ENCODE peak calls at places on chromosomes 11 and 22, in eight cellular contexts. One of them, this sample, is unnamed.

GRCh38 chr11:35111171-35112055 is 27.6 kb upstream of the CD44 start:
- DNase-seq in colonic mucosa: peak
- DNase-seq in coronary artery: no peak
- DNase-seq in B cell: no peak
- DNase-seq in memory B cell: no peak
- DNase-seq in COR-L47: no peak
- DNase-seq in LoVo: peak
- DNase-seq in stimulated activated CD4-positive, alpha-beta T cell treated with anti-CD3 and anti-CD28 coated beads, Interleukin-4, amount 100 ng/mL, for 48 hours: no peak
- DNase-seq in this sample: peak

GRCh38 chr11:118002541-118003019 is 16.4 kb downstream of the IL10RA start:
- DNase-seq in colonic mucosa: peak
- DNase-seq in coronary artery: no peak
- DNase-seq in B cell: no peak
- DNase-seq in memory B cell: peak
- DNase-seq in COR-L47: no peak
- DNase-seq in LoVo: no peak
- DNase-seq in stimulated activated CD4-positive, alpha-beta T cell treated with anti-CD3 and anti-CD28 coated beads, Interleukin-4, amount 100 ng/mL, for 48 hours: peak
- DNase-seq in this sample: no peak

GRCh38 chr11:84316866-84317560 is 1030.8 kb upstream of the CCDC90B start:
- DNase-seq in colonic mucosa: no peak
- DNase-seq in coronary artery: no peak
- DNase-seq in B cell: no peak
- DNase-seq in memory B cell: no peak
- DNase-seq in COR-L47: no peak
- DNase-seq in LoVo: no peak
- DNase-seq in stimulated activated CD4-positive, alpha-beta T cell treated with anti-CD3 and anti-CD28 coated beads, Interleukin-4, amount 100 ng/mL, for 48 hours: no peak
- DNase-seq in this sample: no peak

GRCh38 chr11:64146036-64146943 is 19.6 kb downstream of the MACROD1 start:
- DNase-seq in colonic mucosa: peak
- DNase-seq in coronary artery: no peak
- DNase-seq in B cell: peak
- DNase-seq in memory B cell: peak
- DNase-seq in COR-L47: peak
- DNase-seq in LoVo: no peak
- DNase-seq in stimulated activated CD4-positive, alpha-beta T cell treated with anti-CD3 and anti-CD28 coated beads, Interleukin-4, amount 100 ng/mL, for 48 hours: peak
- DNase-seq in this sample: no peak

GRCh38 chr22:22422629-22423112 is 85.9 kb downstream of the ZNF280B start:
- DNase-seq in colonic mucosa: peak
- DNase-seq in coronary artery: no peak
- DNase-seq in B cell: peak
- DNase-seq in memory B cell: peak
- DNase-seq in COR-L47: peak
- DNase-seq in LoVo: peak
- DNase-seq in stimulated activated CD4-positive, alpha-beta T cell treated with anti-CD3 and anti-CD28 coated beads, Interleukin-4, amount 100 ng/mL, for 48 hours: peak
- DNase-seq in this sample: peak

GRCh38 chr22:36439481-36440271 is 41.8 kb downstream of the TXN2 start:
- DNase-seq in colonic mucosa: peak
- DNase-seq in coronary artery: no peak
- DNase-seq in B cell: no peak
- DNase-seq in memory B cell: no peak
- DNase-seq in COR-L47: no peak
- DNase-seq in LoVo: no peak
- DNase-seq in stimulated activated CD4-positive, alpha-beta T cell treated with anti-CD3 and anti-CD28 coated beads, Interleukin-4, amount 100 ng/mL, for 48 hours: no peak
- DNase-seq in this sample: peak

GRCh38 chr11:13850256-13851010 is 112.1 kb upstream of the SPON1 start:
- DNase-seq in colonic mucosa: no peak
- DNase-seq in coronary artery: no peak
- DNase-seq in B cell: no peak
- DNase-seq in memory B cell: no peak
- DNase-seq in COR-L47: no peak
- DNase-seq in LoVo: no peak
- DNase-seq in stimulated activated CD4-positive, alpha-beta T cell treated with anti-CD3 and anti-CD28 coated beads, Interleukin-4, amount 100 ng/mL, for 48 hours: no peak
- DNase-seq in this sample: no peak

GRCh38 chr11:134682577-134682976 is 270.5 kb upstream of the B3GAT1 start:
- DNase-seq in colonic mucosa: no peak
- DNase-seq in coronary artery: peak
- DNase-seq in B cell: no peak
- DNase-seq in memory B cell: no peak
- DNase-seq in COR-L47: no peak
- DNase-seq in LoVo: no peak
- DNase-seq in stimulated activated CD4-positive, alpha-beta T cell treated with anti-CD3 and anti-CD28 coated beads, Interleukin-4, amount 100 ng/mL, for 48 hours: no peak
- DNase-seq in this sample: no peak

GRCh38 chr11:69430566-69430965 is 50.9 kb upstream of the LINC01488 start:
- DNase-seq in colonic mucosa: no peak
- DNase-seq in coronary artery: no peak
- DNase-seq in B cell: no peak
- DNase-seq in memory B cell: no peak
- DNase-seq in COR-L47: no peak
- DNase-seq in LoVo: no peak
- DNase-seq in stimulated activated CD4-positive, alpha-beta T cell treated with anti-CD3 and anti-CD28 coated beads, Interleukin-4, amount 100 ng/mL, for 48 hours: no peak
- DNase-seq in this sample: no peak

GRCh38 chr22:43205748-43206514 is 19.0 kb upstream of the TTLL12 start:
- DNase-seq in colonic mucosa: no peak
- DNase-seq in coronary artery: no peak
- DNase-seq in B cell: no peak
- DNase-seq in memory B cell: no peak
- DNase-seq in COR-L47: no peak
- DNase-seq in LoVo: no peak
- DNase-seq in stimulated activated CD4-positive, alpha-beta T cell treated with anti-CD3 and anti-CD28 coated beads, Interleukin-4, amount 100 ng/mL, for 48 hours: no peak
- DNase-seq in this sample: no peak

GRCh38 chr11:72671144-72672099 is 2.8 kb downstream of the PDE2A start:
- DNase-seq in colonic mucosa: no peak
- DNase-seq in coronary artery: no peak
- DNase-seq in B cell: no peak
- DNase-seq in memory B cell: no peak
- DNase-seq in COR-L47: no peak
- DNase-seq in LoVo: no peak
- DNase-seq in stimulated activated CD4-positive, alpha-beta T cell treated with anti-CD3 and anti-CD28 coated beads, Interleukin-4, amount 100 ng/mL, for 48 hours: no peak
- DNase-seq in this sample: no peak

GRCh38 chr11:7592706-7593105 is 78.9 kb downstream of the PPFIBP2 start:
- DNase-seq in colonic mucosa: no peak
- DNase-seq in coronary artery: peak
- DNase-seq in B cell: no peak
- DNase-seq in memory B cell: no peak
- DNase-seq in COR-L47: no peak
- DNase-seq in LoVo: no peak
- DNase-seq in stimulated activated CD4-positive, alpha-beta T cell treated with anti-CD3 and anti-CD28 coated beads, Interleukin-4, amount 100 ng/mL, for 48 hours: no peak
- DNase-seq in this sample: peak

GRCh38 chr22:41445171-41446056 is 1.2 kb downstream of the TOB2 start:
- DNase-seq in colonic mucosa: peak
- DNase-seq in coronary artery: no peak
- DNase-seq in B cell: no peak
- DNase-seq in memory B cell: peak
- DNase-seq in COR-L47: peak
- DNase-seq in LoVo: peak
- DNase-seq in stimulated activated CD4-positive, alpha-beta T cell treated with anti-CD3 and anti-CD28 coated beads, Interleukin-4, amount 100 ng/mL, for 48 hours: no peak
- DNase-seq in this sample: no peak

GRCh38 chr22:21613553-21614233 is 16.1 kb downstream of the YDJC start:
- DNase-seq in colonic mucosa: no peak
- DNase-seq in coronary artery: no peak
- DNase-seq in B cell: no peak
- DNase-seq in memory B cell: no peak
- DNase-seq in COR-L47: no peak
- DNase-seq in LoVo: no peak
- DNase-seq in stimulated activated CD4-positive, alpha-beta T cell treated with anti-CD3 and anti-CD28 coated beads, Interleukin-4, amount 100 ng/mL, for 48 hours: no peak
- DNase-seq in this sample: no peak

GRCh38 chr11:8744423-8744822 is 61.8 kb downstream of the RPL27A start:
- DNase-seq in colonic mucosa: no peak
- DNase-seq in coronary artery: no peak
- DNase-seq in B cell: no peak
- DNase-seq in memory B cell: no peak
- DNase-seq in COR-L47: no peak
- DNase-seq in LoVo: no peak
- DNase-seq in stimulated activated CD4-positive, alpha-beta T cell treated with anti-CD3 and anti-CD28 coated beads, Interleukin-4, amount 100 ng/mL, for 48 hours: no peak
- DNase-seq in this sample: no peak

GRCh38 chr11:96107143-96107829 is 183.4 kb upstream of the MTMR2 start:
- DNase-seq in colonic mucosa: no peak
- DNase-seq in coronary artery: no peak
- DNase-seq in B cell: no peak
- DNase-seq in memory B cell: no peak
- DNase-seq in COR-L47: no peak
- DNase-seq in LoVo: no peak
- DNase-seq in stimulated activated CD4-positive, alpha-beta T cell treated with anti-CD3 and anti-CD28 coated beads, Interleukin-4, amount 100 ng/mL, for 48 hours: no peak
- DNase-seq in this sample: no peak

GRCh38 chr22:17063372-17064106 is 21.3 kb upstream of the IL17RA start:
- DNase-seq in colonic mucosa: no peak
- DNase-seq in coronary artery: no peak
- DNase-seq in B cell: no peak
- DNase-seq in memory B cell: no peak
- DNase-seq in COR-L47: no peak
- DNase-seq in LoVo: no peak
- DNase-seq in stimulated activated CD4-positive, alpha-beta T cell treated with anti-CD3 and anti-CD28 coated beads, Interleukin-4, amount 100 ng/mL, for 48 hours: no peak
- DNase-seq in this sample: no peak

GRCh38 chr11:282630-283360 is 4.6 kb downstream of the NLRP6 start:
- DNase-seq in colonic mucosa: no peak
- DNase-seq in coronary artery: peak
- DNase-seq in B cell: peak
- DNase-seq in memory B cell: no peak
- DNase-seq in COR-L47: no peak
- DNase-seq in LoVo: no peak
- DNase-seq in stimulated activated CD4-positive, alpha-beta T cell treated with anti-CD3 and anti-CD28 coated beads, Interleukin-4, amount 100 ng/mL, for 48 hours: no peak
- DNase-seq in this sample: no peak

GRCh38 chr22:39727541-39727940 is 157.0 kb downstream of the CACNA1I start:
- DNase-seq in colonic mucosa: no peak
- DNase-seq in coronary artery: no peak
- DNase-seq in B cell: no peak
- DNase-seq in memory B cell: no peak
- DNase-seq in COR-L47: no peak
- DNase-seq in LoVo: peak
- DNase-seq in stimulated activated CD4-positive, alpha-beta T cell treated with anti-CD3 and anti-CD28 coated beads, Interleukin-4, amount 100 ng/mL, for 48 hours: no peak
- DNase-seq in this sample: no peak

GRCh38 chr22:17633217-17633997 is 4.9 kb upstream of the ATP6V1E1 start:
- DNase-seq in colonic mucosa: no peak
- DNase-seq in coronary artery: no peak
- DNase-seq in B cell: no peak
- DNase-seq in memory B cell: no peak
- DNase-seq in COR-L47: no peak
- DNase-seq in LoVo: peak
- DNase-seq in stimulated activated CD4-positive, alpha-beta T cell treated with anti-CD3 and anti-CD28 coated beads, Interleukin-4, amount 100 ng/mL, for 48 hours: no peak
- DNase-seq in this sample: peak

GRCh38 chr11:96426356-96427103 is 36.7 kb downstream of the JRKL start:
- DNase-seq in colonic mucosa: no peak
- DNase-seq in coronary artery: no peak
- DNase-seq in B cell: peak
- DNase-seq in memory B cell: no peak
- DNase-seq in COR-L47: peak
- DNase-seq in LoVo: peak
- DNase-seq in stimulated activated CD4-positive, alpha-beta T cell treated with anti-CD3 and anti-CD28 coated beads, Interleukin-4, amount 100 ng/mL, for 48 hours: no peak
- DNase-seq in this sample: peak

GRCh38 chr11:111531156-111531555 is 9.4 kb upstream of the LAYN start:
- DNase-seq in colonic mucosa: no peak
- DNase-seq in coronary artery: no peak
- DNase-seq in B cell: no peak
- DNase-seq in memory B cell: no peak
- DNase-seq in COR-L47: no peak
- DNase-seq in LoVo: no peak
- DNase-seq in stimulated activated CD4-positive, alpha-beta T cell treated with anti-CD3 and anti-CD28 coated beads, Interleukin-4, amount 100 ng/mL, for 48 hours: no peak
- DNase-seq in this sample: no peak